ENCODE peak calls at places on chromosome 2, in four cellular contexts. V is adrenal gland, F is RWPE1, O is cerebellar nuclear complex. U is an unnamed sample.

GRCh38 chr2:64777841-64778240 is 124.1 kb upstream of the SERTAD2 start:
- DNase-seq in V (no peak), F (no peak), O (no peak), U (no peak)

GRCh38 chr2:70069049-70069448 is 18.2 kb upstream of the PCBP1 start:
- DNase-seq in O (no peak), V (peak; percentile 50), F (no peak), U (no peak)

GRCh38 chr2:85861180-85861579 is 27.6 kb downstream of the ST3GAL5 start:
- DNase-seq in V (no peak), O (no peak), F (no peak), U (no peak)

GRCh38 chr2:229153307-229153706 is 117.8 kb downstream of the PID1 start:
- DNase-seq in F (no peak), V (no peak), O (no peak), U (no peak)

GRCh38 chr2:145157626-145158025 is 637.7 kb upstream of the ZEB2 start:
- DNase-seq in O (no peak), V (no peak), F (no peak), U (no peak)

GRCh38 chr2:232162191-232162590 is 200.7 kb downstream of the DIS3L2 start:
- DNase-seq in F (no peak), V (no peak), O (no peak), U (no peak)

GRCh38 chr2:7118606-7119503 is 201.6 kb downstream of the RNF144A start:
- DNase-seq in F (peak; percentile 15), V (no peak), O (no peak), U (no peak)

GRCh38 chr2:239936838-239937581 is 88.1 kb downstream of the NDUFA10 start:
- DNase-seq in O (no peak), F (no peak), V (no peak), U (peak; percentile 21)

GRCh38 chr2:210623506-210623905 is 67.1 kb downstream of the CPS1 start:
- DNase-seq in F (no peak), O (no peak), V (no peak), U (no peak)

GRCh38 chr2:195029804-195030654 is 627.0 kb upstream of the SLC39A10 start:
- DNase-seq in F (no peak), O (no peak), V (peak; percentile 5), U (no peak)

GRCh38 chr2:226184540-226184939 is 615.1 kb downstream of the IRS1 start:
- DNase-seq in V (no peak), F (no peak), O (no peak), U (no peak)

GRCh38 chr2:224072541-224073188 is 33.6 kb upstream of the SERPINE2 start:
- DNase-seq in F (no peak), V (peak; percentile 10), O (no peak), U (peak; percentile 50)

GRCh38 chr2:65436825-65437221 is 4.4 kb upstream of the SPRED2 start:
- DNase-seq in F (no peak), V (no peak), O (no peak), U (no peak)

GRCh38 chr2:95208101-95208500 is 780 bp downstream of the ZNF892 start:
- DNase-seq in V (no peak), O (no peak), F (peak; percentile 51), U (no peak)

GRCh38 chr2:197223455-197223854 is 87.1 kb downstream of the ANKRD44 start:
- DNase-seq in F (no peak), O (no peak), V (no peak), U (no peak)

GRCh38 chr2:216636570-216637450 is 3.6 kb downstream of the IGFBP2 start:
- DNase-seq in F (peak; percentile 75), V (no peak), O (no peak), U (no peak)

GRCh38 chr2:201378496-201379397 is 21.6 kb upstream of the FLACC1 start:
- DNase-seq in V (no peak), O (no peak), F (no peak), U (no peak)

GRCh38 chr2:37570773-37571570 is 100.5 kb downstream of the CDC42EP3 start:
- DNase-seq in F (no peak), O (no peak), V (peak; percentile 15), U (peak; percentile 41)

GRCh38 chr2:230775737-230776136 is 63.1 kb downstream of the CAB39 start:
- DNase-seq in F (no peak), V (no peak), O (no peak), U (no peak)

GRCh38 chr2:213274143-213274542 is 10.1 kb upstream of the SPAG16 start:
- DNase-seq in O (no peak), F (no peak), V (no peak), U (no peak)

GRCh38 chr2:160052524-160052923 is 9.9 kb downstream of the PLA2R1 start:
- DNase-seq in F (no peak), O (no peak), V (no peak), U (no peak)

GRCh38 chr2:143960177-143960576 is 559.7 kb downstream of the ZEB2 start:
- DNase-seq in F (no peak), V (no peak), O (no peak), U (no peak)

GRCh38 chr2:100801402-100801801 is 18.5 kb upstream of the NPAS2 start:
- DNase-seq in F (no peak), O (no peak), V (no peak), U (no peak)

GRCh38 chr2:204078003-204078698 is 141.6 kb downstream of the ICOS start:
- DNase-seq in F (no peak), O (no peak), V (no peak), U (no peak)

GRCh38 chr2:128440666-128441340 is 122.1 kb upstream of the HS6ST1 start:
- DNase-seq in V (no peak), O (no peak), F (no peak), U (no peak)

GRCh38 chr2:235005603-235006259 is 53.9 kb downstream of the SH3BP4 start:
- DNase-seq in V (no peak), F (no peak), O (no peak), U (peak; percentile 68)

GRCh38 chr2:233081232-233081730 is 21.1 kb downstream of the INPP5D start:
- DNase-seq in V (peak; percentile 35), F (no peak), O (no peak), U (no peak)

GRCh38 chr2:65846984-65847383 is 414.6 kb upstream of the SPRED2 start:
- DNase-seq in F (no peak), V (no peak), O (no peak), U (peak; percentile 23)

GRCh38 chr2:231890896-231891513 is 35.2 kb downstream of the NPPC start:
- DNase-seq in O (no peak), F (no peak), V (no peak), U (no peak)

GRCh38 chr2:501667-502066 is 175.5 kb downstream of the TMEM18 start:
- DNase-seq in F (no peak), O (no peak), V (no peak), U (no peak)

GRCh38 chr2:98669675-98670074 is 61.3 kb downstream of the MGAT4A start:
- DNase-seq in V (peak; percentile 61), F (no peak), O (no peak), U (no peak)

GRCh38 chr2:159285929-159286708 is at the start of gene WDSUB1:
- DNase-seq in O (no peak), F (peak; percentile 49), V (peak; percentile 92), U (peak; percentile 68)

GRCh38 chr2:169659314-169659713 is 34.9 kb downstream of the CFAP210 start:
- DNase-seq in V (no peak), O (no peak), F (no peak), U (no peak)